ENCODE peak calls at places on chromosomes 4 and X, in seven cellular contexts. One of them, this sample, is unnamed. For H3K27me3, the result is how much of the 10 kb centered on the place peaks cover.

GRCh38 chr4:76822294-76822693 is 75.7 kb downstream of the SOWAHB start:
- DNase-seq in Panc1: no peak
- DNase-seq in IMR-90: no peak
- DNase-seq in tibial nerve: no peak
- DNase-seq in colonic mucosa: no peak
- DNase-seq in breast epithelium: no peak
- DNase-seq in CD8-positive, alpha-beta T cell: no peak
- DNase-seq in this sample: no peak

GRCh38 chrX:39309721-39310152 is 508.5 kb downstream of the MID1IP1 start:
- DNase-seq in Panc1: no peak
- DNase-seq in IMR-90: no peak
- DNase-seq in tibial nerve: no peak
- DNase-seq in colonic mucosa: no peak
- DNase-seq in breast epithelium: no peak
- DNase-seq in CD8-positive, alpha-beta T cell: peak
- DNase-seq in this sample: peak

GRCh38 chr4:41334182-41334581 is 77.5 kb downstream of the UCHL1 start:
- DNase-seq in Panc1: no peak
- DNase-seq in IMR-90: no peak
- DNase-seq in tibial nerve: no peak
- DNase-seq in colonic mucosa: no peak
- DNase-seq in breast epithelium: no peak
- DNase-seq in CD8-positive, alpha-beta T cell: no peak
- DNase-seq in this sample: no peak

GRCh38 chrX:111409326-111409725 is 2.7 kb downstream of the DCX start:
- DNase-seq in Panc1: no peak
- DNase-seq in IMR-90: no peak
- DNase-seq in tibial nerve: no peak
- DNase-seq in colonic mucosa: no peak
- DNase-seq in breast epithelium: no peak
- DNase-seq in CD8-positive, alpha-beta T cell: no peak
- DNase-seq in this sample: no peak

GRCh38 chrX:9357500-9358139 is 107.2 kb upstream of the TBL1X start:
- DNase-seq in Panc1: no peak
- DNase-seq in IMR-90: no peak
- DNase-seq in tibial nerve: no peak
- DNase-seq in colonic mucosa: no peak
- DNase-seq in breast epithelium: no peak
- DNase-seq in CD8-positive, alpha-beta T cell: no peak
- DNase-seq in this sample: no peak

GRCh38 chrX:133921764-133922389 is 63.5 kb downstream of the GPC3 start:
- DNase-seq in Panc1: peak
- DNase-seq in IMR-90: peak
- DNase-seq in tibial nerve: no peak
- DNase-seq in colonic mucosa: peak
- DNase-seq in breast epithelium: no peak
- DNase-seq in CD8-positive, alpha-beta T cell: no peak
- DNase-seq in this sample: peak

GRCh38 chr4:40552536-40552935 is 77.1 kb downstream of the RBM47 start:
- DNase-seq in Panc1: no peak
- DNase-seq in IMR-90: no peak
- DNase-seq in tibial nerve: no peak
- DNase-seq in colonic mucosa: peak
- DNase-seq in breast epithelium: no peak
- DNase-seq in CD8-positive, alpha-beta T cell: no peak
- DNase-seq in this sample: no peak

GRCh38 chr4:87461281-87461700 is 38.9 kb downstream of the NUDT9 start:
- DNase-seq in Panc1: no peak
- DNase-seq in IMR-90: peak
- DNase-seq in tibial nerve: no peak
- DNase-seq in colonic mucosa: no peak
- DNase-seq in breast epithelium: no peak
- DNase-seq in CD8-positive, alpha-beta T cell: no peak
- DNase-seq in this sample: no peak

GRCh38 chr4:156718226-156718625 is 253.4 kb downstream of the PDGFC start:
- DNase-seq in Panc1: no peak
- DNase-seq in IMR-90: peak
- DNase-seq in tibial nerve: no peak
- DNase-seq in colonic mucosa: no peak
- DNase-seq in breast epithelium: no peak
- DNase-seq in CD8-positive, alpha-beta T cell: no peak
- DNase-seq in this sample: no peak

GRCh38 chrX:36957425-36958328 is 50.5 kb upstream of the FAM47C start:
- DNase-seq in Panc1: no peak
- DNase-seq in IMR-90: no peak
- DNase-seq in tibial nerve: no peak
- DNase-seq in colonic mucosa: no peak
- DNase-seq in breast epithelium: no peak
- DNase-seq in CD8-positive, alpha-beta T cell: no peak
- DNase-seq in this sample: no peak

GRCh38 chrX:54439967-54440871 is at the start of gene TSR2:
- DNase-seq in Panc1: peak
- DNase-seq in IMR-90: peak
- DNase-seq in tibial nerve: peak
- DNase-seq in colonic mucosa: peak
- DNase-seq in breast epithelium: peak
- DNase-seq in CD8-positive, alpha-beta T cell: peak
- DNase-seq in this sample: peak
- TF ChIP-seq CTCF in Panc1: no peak
- TF ChIP-seq CTCF in IMR-90: peak
- TF ChIP-seq CTCF in tibial nerve: no peak
- TF ChIP-seq CTCF in colonic mucosa: no peak
- TF ChIP-seq CTCF in breast epithelium: no peak
- TF ChIP-seq CTCF in CD8-positive, alpha-beta T cell: no peak
- TF ChIP-seq CTCF in this sample: no peak

GRCh38 chrX:107563851-107564250 is 64.5 kb upstream of the PRPS1 start:
- DNase-seq in Panc1: no peak
- DNase-seq in IMR-90: no peak
- DNase-seq in tibial nerve: no peak
- DNase-seq in colonic mucosa: no peak
- DNase-seq in breast epithelium: no peak
- DNase-seq in CD8-positive, alpha-beta T cell: no peak
- DNase-seq in this sample: no peak

GRCh38 chrX:107562482-107562881 is 65.8 kb upstream of the PRPS1 start:
- DNase-seq in Panc1: no peak
- DNase-seq in IMR-90: peak
- DNase-seq in tibial nerve: no peak
- DNase-seq in colonic mucosa: no peak
- DNase-seq in breast epithelium: no peak
- DNase-seq in CD8-positive, alpha-beta T cell: no peak
- DNase-seq in this sample: no peak

GRCh38 chrX:107565005-107565404 is 63.3 kb upstream of the PRPS1 start:
- DNase-seq in Panc1: no peak
- DNase-seq in IMR-90: no peak
- DNase-seq in tibial nerve: no peak
- DNase-seq in colonic mucosa: no peak
- DNase-seq in breast epithelium: no peak
- DNase-seq in CD8-positive, alpha-beta T cell: no peak
- DNase-seq in this sample: no peak

GRCh38 chrX:107559506-107559905 is 68.8 kb upstream of the PRPS1 start:
- DNase-seq in Panc1: no peak
- DNase-seq in IMR-90: peak
- DNase-seq in tibial nerve: no peak
- DNase-seq in colonic mucosa: no peak
- DNase-seq in breast epithelium: no peak
- DNase-seq in CD8-positive, alpha-beta T cell: no peak
- DNase-seq in this sample: no peak

DNA sequence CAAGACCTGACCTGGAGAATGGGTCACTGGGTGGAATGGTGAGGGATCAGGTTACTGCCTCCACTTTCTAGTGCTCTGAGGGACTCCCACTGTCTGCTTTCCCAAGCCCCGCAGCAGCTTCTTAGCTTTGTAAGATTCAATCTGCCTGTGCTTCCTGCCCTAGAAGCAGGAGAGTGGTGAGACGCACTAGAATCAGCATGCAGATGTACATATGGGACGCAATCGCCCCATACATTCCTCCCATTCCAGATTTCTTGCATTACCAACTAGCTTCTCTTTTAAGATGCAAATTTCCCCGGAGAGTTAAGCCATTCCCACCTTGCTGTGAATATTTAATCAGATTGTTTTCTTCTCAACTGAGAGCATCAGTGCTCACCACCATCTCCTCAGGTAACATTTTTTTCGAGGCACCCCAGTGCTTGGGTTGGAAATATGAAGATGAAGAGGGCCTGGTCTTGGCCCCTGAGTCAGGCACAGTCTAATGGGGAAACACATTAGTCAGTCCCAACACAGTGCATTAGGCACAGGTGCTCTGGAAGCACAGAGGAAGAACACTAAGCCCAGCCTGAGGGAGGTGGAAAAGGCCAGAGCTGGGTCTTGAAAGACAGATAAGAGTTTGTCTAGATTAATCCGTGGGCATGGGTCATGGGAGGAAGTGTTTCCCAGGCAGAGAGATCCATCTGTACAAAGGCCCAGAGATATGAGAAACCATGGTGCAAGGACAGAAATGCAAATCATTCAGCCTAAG is 66.7 kb upstream of the PRPS1 start:
- DNase-seq in Panc1: no peak
- DNase-seq in IMR-90: peak
- DNase-seq in tibial nerve: no peak
- DNase-seq in colonic mucosa: no peak
- DNase-seq in breast epithelium: no peak
- DNase-seq in CD8-positive, alpha-beta T cell: no peak
- DNase-seq in this sample: no peak
- H3K27ac ChIP-seq in Panc1: no peak
- H3K27ac ChIP-seq in IMR-90: peak
- H3K27ac ChIP-seq in tibial nerve: no peak
- H3K27ac ChIP-seq in colonic mucosa: no peak
- H3K27ac ChIP-seq in breast epithelium: no peak
- H3K27ac ChIP-seq in CD8-positive, alpha-beta T cell: no peak
- H3K27ac ChIP-seq in this sample: no peak

GRCh38 chr4:1416948-1417260 is 10.7 kb upstream of the NKX1-1 start:
- DNase-seq in Panc1: no peak
- DNase-seq in IMR-90: no peak
- DNase-seq in tibial nerve: no peak
- DNase-seq in colonic mucosa: peak
- DNase-seq in breast epithelium: peak
- DNase-seq in CD8-positive, alpha-beta T cell: no peak
- DNase-seq in this sample: no peak
- H3K27me3 ChIP-seq in Panc1: under half
- H3K27me3 ChIP-seq in IMR-90: half or more
- H3K27me3 ChIP-seq in tibial nerve: half or more
- H3K27me3 ChIP-seq in colonic mucosa: under half
- H3K27me3 ChIP-seq in breast epithelium: under half
- H3K27me3 ChIP-seq in CD8-positive, alpha-beta T cell: under half
- H3K27me3 ChIP-seq in this sample: under half

GRCh38 chrX:72021975-72022374 is 109.7 kb downstream of the RTL5 start:
- DNase-seq in Panc1: no peak
- DNase-seq in IMR-90: no peak
- DNase-seq in tibial nerve: no peak
- DNase-seq in colonic mucosa: no peak
- DNase-seq in breast epithelium: no peak
- DNase-seq in CD8-positive, alpha-beta T cell: no peak
- DNase-seq in this sample: no peak
- TF ChIP-seq CTCF in Panc1: peak
- TF ChIP-seq CTCF in IMR-90: peak
- TF ChIP-seq CTCF in tibial nerve: peak
- TF ChIP-seq CTCF in colonic mucosa: peak
- TF ChIP-seq CTCF in breast epithelium: no peak
- TF ChIP-seq CTCF in CD8-positive, alpha-beta T cell: no peak
- TF ChIP-seq CTCF in this sample: no peak

GRCh38 chrX:46456125-46456922 is 88.9 kb downstream of the ZNF674 start:
- DNase-seq in Panc1: no peak
- DNase-seq in IMR-90: no peak
- DNase-seq in tibial nerve: no peak
- DNase-seq in colonic mucosa: no peak
- DNase-seq in breast epithelium: no peak
- DNase-seq in CD8-positive, alpha-beta T cell: no peak
- DNase-seq in this sample: no peak
- H3K27ac ChIP-seq in Panc1: no peak
- H3K27ac ChIP-seq in IMR-90: no peak
- H3K27ac ChIP-seq in tibial nerve: no peak
- H3K27ac ChIP-seq in colonic mucosa: no peak
- H3K27ac ChIP-seq in breast epithelium: no peak
- H3K27ac ChIP-seq in CD8-positive, alpha-beta T cell: no peak
- H3K27ac ChIP-seq in this sample: no peak